ENCODE peak calls at places on chromosomes 12 and 14, in four cellular contexts. One of them, this sample, is unnamed.

GRCh38 chr14:62185078-62185477 is 422.9 kb downstream of the SNAPC1 start:
- DNase-seq in stromal cell of bone marrow: no peak
- DNase-seq in HS-27A: no peak
- DNase-seq in hypothalamus: no peak
- DNase-seq in this sample: no peak

GRCh38 chr14:101721111-101721510 is 40.4 kb upstream of the PPP2R5C start:
- DNase-seq in HS-27A: no peak
- DNase-seq in hypothalamus: no peak
- DNase-seq in stromal cell of bone marrow: no peak
- DNase-seq in this sample: no peak

GRCh38 chr12:27821259-27821973 is 41.4 kb upstream of the MANSC4 start:
- DNase-seq in hypothalamus: no peak
- DNase-seq in stromal cell of bone marrow: peak; percentile 63
- DNase-seq in HS-27A: peak; percentile 88
- DNase-seq in this sample: no peak

GRCh38 chr12:17372508-17372907 is 717.5 kb downstream of the RERGL start:
- DNase-seq in HS-27A: no peak
- DNase-seq in hypothalamus: no peak
- DNase-seq in stromal cell of bone marrow: no peak
- DNase-seq in this sample: no peak

GRCh38 chr12:53775478-53776145 is 23.8 kb upstream of the CISTR start:
- DNase-seq in hypothalamus: no peak
- DNase-seq in HS-27A: no peak
- DNase-seq in stromal cell of bone marrow: peak; percentile 14
- DNase-seq in this sample: no peak

GRCh38 chr12:52890417-52890816 is 14.5 kb downstream of the KRT8 start:
- DNase-seq in stromal cell of bone marrow: no peak
- DNase-seq in HS-27A: no peak
- DNase-seq in hypothalamus: no peak
- DNase-seq in this sample: no peak

GRCh38 chr12:32198555-32198954 is 91.9 kb downstream of the BICD1 start:
- DNase-seq in hypothalamus: no peak
- DNase-seq in stromal cell of bone marrow: peak; percentile 15
- DNase-seq in HS-27A: peak; percentile 9
- DNase-seq in this sample: no peak

GRCh38 chr12:121797937-121798801 is 4.7 kb upstream of the RHOF start:
- DNase-seq in stromal cell of bone marrow: no peak
- DNase-seq in hypothalamus: peak; percentile 52
- DNase-seq in HS-27A: no peak
- DNase-seq in this sample: no peak

GRCh38 chr12:65891219-65891618 is 66.9 kb downstream of the HMGA2 start:
- DNase-seq in stromal cell of bone marrow: peak; percentile 53
- DNase-seq in HS-27A: no peak
- DNase-seq in hypothalamus: no peak
- DNase-seq in this sample: no peak

GRCh38 chr12:59895161-59895785 is 299.4 kb downstream of the SLC16A7 start:
- DNase-seq in stromal cell of bone marrow: no peak
- DNase-seq in HS-27A: no peak
- DNase-seq in hypothalamus: no peak
- DNase-seq in this sample: no peak

GRCh38 chr12:128259556-128260070 is 7.4 kb upstream of the TMEM132C start:
- DNase-seq in HS-27A: no peak
- DNase-seq in hypothalamus: peak; percentile 54
- DNase-seq in stromal cell of bone marrow: no peak
- DNase-seq in this sample: no peak

GRCh38 chr14:86646688-86647687 is 1117.0 kb downstream of the FLRT2 start:
- DNase-seq in stromal cell of bone marrow: no peak
- DNase-seq in HS-27A: no peak
- DNase-seq in hypothalamus: no peak
- DNase-seq in this sample: no peak

GRCh38 chr12:123041042-123041531 is 60.6 kb downstream of the ARL6IP4 start:
- DNase-seq in HS-27A: no peak
- DNase-seq in hypothalamus: no peak
- DNase-seq in stromal cell of bone marrow: no peak
- DNase-seq in this sample: no peak

GRCh38 chr12:53063708-53064612 is 14.1 kb downstream of the TNS2 start:
- DNase-seq in HS-27A: no peak
- DNase-seq in stromal cell of bone marrow: peak; percentile 98
- DNase-seq in hypothalamus: peak; percentile 20
- DNase-seq in this sample: peak; percentile 89

GRCh38 chr14:76710093-76711010 is 50.9 kb upstream of the VASH1 start:
- DNase-seq in hypothalamus: peak; percentile 29
- DNase-seq in HS-27A: peak; percentile 4
- DNase-seq in stromal cell of bone marrow: no peak
- DNase-seq in this sample: no peak

GRCh38 chr14:20356422-20356821 is 13.0 kb downstream of the PARP2 start:
- DNase-seq in hypothalamus: no peak
- DNase-seq in stromal cell of bone marrow: no peak
- DNase-seq in HS-27A: no peak
- DNase-seq in this sample: no peak

GRCh38 chr14:57930241-57930975 is 64.5 kb upstream of the SLC35F4 start:
- DNase-seq in stromal cell of bone marrow: no peak
- DNase-seq in HS-27A: no peak
- DNase-seq in hypothalamus: no peak
- DNase-seq in this sample: no peak

GRCh38 chr14:93764211-93764659 is 24.1 kb downstream of the PRIMA1 start:
- DNase-seq in HS-27A: peak; percentile 2
- DNase-seq in hypothalamus: no peak
- DNase-seq in stromal cell of bone marrow: peak; percentile 41
- DNase-seq in this sample: no peak

GRCh38 chr12:70389678-70390077 is 23.6 kb downstream of the KCNMB4 start:
- DNase-seq in hypothalamus: no peak
- DNase-seq in stromal cell of bone marrow: no peak
- DNase-seq in HS-27A: no peak
- DNase-seq in this sample: no peak

GRCh38 chr14:99136047-99136400 is 136.0 kb downstream of the BCL11B start:
- DNase-seq in stromal cell of bone marrow: no peak
- DNase-seq in HS-27A: no peak
- DNase-seq in hypothalamus: no peak
- DNase-seq in this sample: peak; percentile 68

GRCh38 chr14:94646481-94646880 is 34.3 kb downstream of the SERPINA3 start:
- DNase-seq in hypothalamus: no peak
- DNase-seq in HS-27A: no peak
- DNase-seq in stromal cell of bone marrow: peak; percentile 56
- DNase-seq in this sample: no peak

GRCh38 chr14:100580316-100581227 is 6.6 kb downstream of the BEGAIN start:
- DNase-seq in hypothalamus: no peak
- DNase-seq in HS-27A: no peak
- DNase-seq in stromal cell of bone marrow: no peak
- DNase-seq in this sample: no peak

GRCh38 chr12:57224973-57225679 is 4.4 kb upstream of the SHMT2 start:
- DNase-seq in stromal cell of bone marrow: no peak
- DNase-seq in hypothalamus: no peak
- DNase-seq in HS-27A: no peak
- DNase-seq in this sample: no peak

GRCh38 chr14:100406505-100407131 is 83.5 kb downstream of the SLC25A47 start:
- DNase-seq in hypothalamus: no peak
- DNase-seq in stromal cell of bone marrow: no peak
- DNase-seq in HS-27A: no peak
- DNase-seq in this sample: peak; percentile 88

GRCh38 chr12:57626929-57627445 is 6.0 kb downstream of the B4GALNT1 start:
- DNase-seq in hypothalamus: no peak
- DNase-seq in HS-27A: no peak
- DNase-seq in stromal cell of bone marrow: no peak
- DNase-seq in this sample: peak; percentile 33

GRCh38 chr12:40253936-40254335 is 29.1 kb downstream of the LRRK2 start:
- DNase-seq in hypothalamus: no peak
- DNase-seq in HS-27A: no peak
- DNase-seq in stromal cell of bone marrow: peak; percentile 72
- DNase-seq in this sample: no peak

GRCh38 chr12:116074686-116075085 is 202.8 kb downstream of the MED13L start:
- DNase-seq in hypothalamus: no peak
- DNase-seq in HS-27A: no peak
- DNase-seq in stromal cell of bone marrow: no peak
- DNase-seq in this sample: no peak

GRCh38 chr12:102971227-102971626 is 13.8 kb downstream of the ASCL1 start:
- DNase-seq in hypothalamus: no peak
- DNase-seq in HS-27A: no peak
- DNase-seq in stromal cell of bone marrow: no peak
- DNase-seq in this sample: no peak

GRCh38 chr12:126027816-126028215 is 962.6 kb downstream of the AACS start:
- DNase-seq in hypothalamus: no peak
- DNase-seq in stromal cell of bone marrow: no peak
- DNase-seq in HS-27A: no peak
- DNase-seq in this sample: no peak

GRCh38 chr12:53952335-53952694 is 2.4 kb upstream of the HOXC12 start:
- DNase-seq in hypothalamus: no peak
- DNase-seq in stromal cell of bone marrow: no peak
- DNase-seq in HS-27A: no peak
- DNase-seq in this sample: no peak

GRCh38 chr12:53048033-53048779 is 1.7 kb upstream of the TNS2 start:
- DNase-seq in hypothalamus: peak; percentile 58
- DNase-seq in stromal cell of bone marrow: no peak
- DNase-seq in HS-27A: peak; percentile 66
- DNase-seq in this sample: no peak

GRCh38 chr12:389138-390096 is at the start of gene KDM5A:
- DNase-seq in HS-27A: peak; percentile 95
- DNase-seq in stromal cell of bone marrow: peak; percentile 85
- DNase-seq in hypothalamus: no peak
- DNase-seq in this sample: peak; percentile 95

GRCh38 chr14:100893228-100893601 is 10.3 kb downstream of the RTL1 start:
- DNase-seq in stromal cell of bone marrow: no peak
- DNase-seq in HS-27A: no peak
- DNase-seq in hypothalamus: no peak
- DNase-seq in this sample: no peak

GRCh38 chr12:74337951-74338350 is 199.7 kb upstream of the ATXN7L3B start:
- DNase-seq in HS-27A: peak; percentile 45
- DNase-seq in stromal cell of bone marrow: peak; percentile 29
- DNase-seq in hypothalamus: no peak
- DNase-seq in this sample: no peak

GRCh38 chr14:69529563-69529962 is 45.0 kb downstream of the PLEKHD1 start:
- DNase-seq in stromal cell of bone marrow: no peak
- DNase-seq in hypothalamus: no peak
- DNase-seq in HS-27A: no peak
- DNase-seq in this sample: no peak

GRCh38 chr12:122322501-122322900 is 56.2 kb upstream of the VPS33A start:
- DNase-seq in hypothalamus: no peak
- DNase-seq in HS-27A: no peak
- DNase-seq in stromal cell of bone marrow: no peak
- DNase-seq in this sample: no peak

GRCh38 chr14:77603031-77603430 is 13.4 kb downstream of the SPTLC2 start:
- DNase-seq in stromal cell of bone marrow: no peak
- DNase-seq in hypothalamus: no peak
- DNase-seq in HS-27A: no peak
- DNase-seq in this sample: no peak

GRCh38 chr12:78388461-78388860 is 476.1 kb upstream of the SYT1 start:
- DNase-seq in HS-27A: no peak
- DNase-seq in stromal cell of bone marrow: no peak
- DNase-seq in hypothalamus: no peak
- DNase-seq in this sample: no peak

GRCh38 chr14:23125006-23125405 is 6.0 kb upstream of the CEBPE start:
- DNase-seq in hypothalamus: no peak
- DNase-seq in HS-27A: no peak
- DNase-seq in stromal cell of bone marrow: no peak
- DNase-seq in this sample: no peak

This sample was measured in mesenteric fat pad.